ENCODE peak calls at places on chromosomes 3 and 15, in five cellular contexts. L is cardiac fibroblast, W is NCI-H2171 treated with DMSO at 0.1 percent for 48 hours, M is amniotic stem cell, G is EL. C is an unnamed sample.

GRCh38 chr15:91055548-91056331 is 33.3 kb upstream of the VPS33B start:
- DNase-seq in M (peak), L (peak), W (peak), G (peak), C (peak)

GRCh38 chr3:34277110-34277509 is 478.7 kb downstream of the PDCD6IP start:
- DNase-seq in W (no peak), G (no peak), M (no peak), L (no peak), C (no peak)

GRCh38 chr3:11727207-11727606 is 83.5 kb upstream of the VGLL4 start:
- DNase-seq in W (no peak), M (no peak), G (no peak), L (no peak), C (peak)

GRCh38 chr3:80233576-80233975 is 465.8 kb upstream of the ROBO1 start:
- DNase-seq in M (no peak), L (peak), W (no peak), G (no peak), C (peak)

GRCh38 chr3:183822631-183823030 is 2.7 kb downstream of the MAP6D1 start:
- DNase-seq in M (no peak), W (no peak), G (no peak), L (no peak), C (no peak)

GRCh38 chr3:129734449-129734848 is 128.0 kb upstream of the PLXND1 start:
- DNase-seq in L (no peak), W (no peak), M (no peak), G (no peak), C (no peak)

GRCh38 chr3:66047321-66048050 is 8.8 kb upstream of the MAGI1 start:
- DNase-seq in M (peak), L (peak), W (no peak), G (peak), C (peak)

GRCh38 chr15:67120839-67121540 is 55.6 kb downstream of the SMAD3 start:
- DNase-seq in G (peak), M (peak), L (peak), W (no peak), C (peak)

GRCh38 chr15:69793783-69794451 is 303.8 kb downstream of the TLE3 start:
- DNase-seq in L (no peak), M (no peak), G (no peak), W (no peak), C (no peak)

GRCh38 chr3:140903196-140903595 is 38.4 kb upstream of the SLC25A36 start:
- DNase-seq in W (no peak), L (peak), G (no peak), M (no peak), C (no peak)

GRCh38 chr15:40928975-40929729 is at the start of gene DLL4:
- DNase-seq in M (no peak), L (peak), G (peak), W (peak), C (peak)

C was measured in fibroblast of lung.